ENCODE peak calls at places on chromosomes 2 and 18, in four cellular contexts. B, R, V and J are unnamed samples.

GRCh38 chr18:519019-519879 is 18.7 kb upstream of the COLEC12 start:
- DNase-seq in B (no peak), R (peak), V (peak), J (no peak)

GRCh38 chr2:16129716-16130540 is 189.6 kb downstream of the MYCN start:
- DNase-seq in B (no peak), R (no peak), V (no peak), J (no peak)

GRCh38 chr18:51852661-51853060 is 487.3 kb upstream of the DCC start:
- DNase-seq in B (no peak), R (no peak), V (no peak), J (no peak)

GRCh38 chr18:48459016-48459415 is 49.8 kb upstream of the ZBTB7C start:
- DNase-seq in B (no peak), R (no peak), V (no peak), J (no peak)

GRCh38 chr2:44938287-44939073 is 3.0 kb upstream of the SIX3 start:
- DNase-seq in B (no peak), R (no peak), V (no peak), J (no peak)

GRCh38 chr2:168119519-168120141 is 127.8 kb downstream of the STK39 start:
- DNase-seq in B (no peak), R (peak), V (no peak), J (no peak)

GRCh38 chr2:221505605-221506004 is 66.5 kb downstream of the EPHA4 start:
- DNase-seq in B (no peak), R (no peak), V (no peak), J (no peak)

GRCh38 chr2:46780801-46781445 is 134.7 kb downstream of the MCFD2 start:
- DNase-seq in B (no peak), R (no peak), V (peak), J (no peak)

GRCh38 chr2:239440511-239440959 is 39.7 kb upstream of the HDAC4 start:
- DNase-seq in B (no peak), R (no peak), V (no peak), J (peak)